ENCODE peak calls at places on chromosomes 12 and 14, in four cellular contexts. A is astrocyte of the cerebellum, N is cardiac muscle cell, W is neural crest cell. O is an unnamed sample.

GRCh38 chr14:105508601-105509000 is 17.6 kb downstream of the TEDC1 start:
- DNase-seq in A (no peak), N (no peak), W (no peak), O (no peak)

GRCh38 chr14:102873546-102874061 is 48.9 kb upstream of the AMN start:
- DNase-seq in A (no peak), N (no peak), W (no peak), O (no peak)

GRCh38 chr14:101222362-101223090 is 319.0 kb upstream of the RTL1 start:
- DNase-seq in A (no peak), N (no peak), W (no peak), O (no peak)

GRCh38 chr12:57145460-57146059 is 1.9 kb downstream of the LRP1-AS start:
- DNase-seq in A (no peak), N (no peak), W (no peak), O (no peak)

GRCh38 chr12:50579757-50580267 is 75.0 kb downstream of the DIP2B start:
- DNase-seq in A (no peak), N (no peak), W (no peak), O (peak; percentile 39)

GRCh38 chr12:98754095-98754494 is 109.0 kb downstream of the APAF1 start:
- DNase-seq in A (peak; percentile 68), N (peak; percentile 9), W (no peak), O (peak; percentile 87)

GRCh38 chr14:90375934-90376333 is 20.9 kb upstream of the CALM1 start:
- DNase-seq in A (no peak), N (no peak), W (no peak), O (no peak)

GRCh38 chr12:107458990-107459389 is 226.6 kb upstream of the PWP1 start:
- DNase-seq in A (no peak), N (no peak), W (no peak), O (no peak)

GRCh38 chr14:51610766-51611165 is 40.9 kb upstream of the FRMD6 start:
- DNase-seq in A (peak; percentile 70), N (no peak), W (no peak), O (no peak)

GRCh38 chr12:5114436-5114835 is 70.8 kb downstream of the KCNA5 start:
- DNase-seq in A (no peak), N (no peak), W (no peak), O (no peak)

GRCh38 chr12:89679631-89680030 is 29.0 kb downstream of the ATP2B1 start:
- DNase-seq in A (no peak), N (no peak), W (no peak), O (no peak)

GRCh38 chr12:27624586-27624985 is 71.7 kb upstream of the REP15 start:
- DNase-seq in A (no peak), N (no peak), W (no peak), O (no peak)

GRCh38 chr14:68986926-68987652 is 8.0 kb upstream of the ACTN1 start:
- DNase-seq in A (no peak), N (no peak), W (no peak), O (no peak)

GRCh38 chr14:94451826-94452225 is 774 bp downstream of the SERPINA11 start:
- DNase-seq in A (no peak), N (no peak), W (no peak), O (no peak)

GRCh38 chr14:58944226-58944769 is 244.2 kb upstream of the DAAM1 start:
- DNase-seq in A (no peak), N (no peak), W (peak; percentile 5), O (no peak)

GRCh38 chr14:54652188-54652889 is 85.4 kb downstream of the SAMD4A start:
- DNase-seq in A (peak; percentile 98), N (peak; percentile 99), W (no peak), O (no peak)
- TF ChIP-seq CTCF in A (no peak), N (no peak), W (no peak), O (no peak)

GRCh38 chr12:2008677-2009076 is 4.4 kb upstream of the DCP1B start:
- DNase-seq in A (no peak), N (no peak), W (no peak), O (no peak)

GRCh38 chr12:2003676-2004112 is 563 bp downstream of the DCP1B start:
- DNase-seq in A (peak; percentile 6), N (no peak), W (no peak), O (peak; percentile 9)

GRCh38 chr12:2009623-2010022 is 5.4 kb upstream of the DCP1B start:
- DNase-seq in A (no peak), N (no peak), W (no peak), O (no peak)

GRCh38 chr12:2004113-2004929 is at the start of gene DCP1B:
- DNase-seq in A (peak; percentile 96), N (peak; percentile 99), W (peak; percentile 94), O (peak; percentile 87)
- TF ChIP-seq CTCF in A (no peak), N (no peak), W (peak; percentile 47), O (no peak)

GRCh38 chr14:50340945-50341344 is 28.8 kb downstream of the DMAC2L start:
- DNase-seq in A (no peak), N (no peak), W (no peak), O (no peak)
- TF ChIP-seq CTCF in A (no peak), N (no peak), W (no peak), O (no peak)

GRCh38 chr12:132754555-132754954 is 7.1 kb downstream of the ANKLE2 start:
- DNase-seq in A (no peak), N (no peak), W (no peak), O (no peak)
- TF ChIP-seq CTCF in A (no peak), N (no peak), W (no peak), O (no peak)

GRCh38 chr12:69438539-69438938 is 31.6 kb upstream of the FRS2 start:
- DNase-seq in A (no peak), N (no peak), W (no peak), O (no peak)

GRCh38 chr12:69440886-69441285 is 29.3 kb upstream of the FRS2 start:
- DNase-seq in A (no peak), N (no peak), W (no peak), O (no peak)

GRCh38 chr12:69437073-69437472 is 33.1 kb upstream of the FRS2 start:
- DNase-seq in A (no peak), N (no peak), W (no peak), O (no peak)

GRCh38 chr12:69442894-69443293 is 27.3 kb upstream of the FRS2 start:
- DNase-seq in A (peak; percentile 22), N (peak; percentile 72), W (no peak), O (no peak)

GRCh38 chr12:69440016-69440415 is 30.2 kb upstream of the FRS2 start:
- DNase-seq in A (no peak), N (no peak), W (no peak), O (no peak)
- TF ChIP-seq CTCF in A (no peak), N (no peak), W (no peak), O (no peak)

O was measured in GM20000.